ENCODE peak calls at places on chromosomes 5 and 9, in four cellular contexts. K, V, G and F are unnamed samples.

GRCh38 chr9:115845648-115846312 is 307.8 kb upstream of the PAPPA start:
- DNase-seq in K (no peak), V (no peak), G (no peak), F (no peak)

GRCh38 chr5:350355-350754 is 28.8 kb downstream of the AHRR start:
- DNase-seq in K (no peak), V (peak), G (no peak), F (no peak)

GRCh38 chr5:134177197-134178171 is 734 bp upstream of the SKP1 start:
- DNase-seq in K (peak), V (no peak), G (no peak), F (no peak)

GRCh38 chr9:110900451-110900850 is 137.8 kb downstream of the LPAR1 start:
- DNase-seq in K (no peak), V (no peak), G (no peak), F (no peak)

GRCh38 chr5:65809817-65810531 is 88.0 kb downstream of the NLN start:
- DNase-seq in K (no peak), V (no peak), G (no peak), F (no peak)

GRCh38 chr5:1488882-1489680 is 34.7 kb downstream of the LPCAT1 start:
- DNase-seq in K (no peak), V (no peak), G (no peak), F (no peak)

GRCh38 chr5:89827960-89828359 is 581.6 kb downstream of the CETN3 start:
- DNase-seq in K (no peak), V (no peak), G (no peak), F (no peak)

GRCh38 chr5:34022131-34022705 is 14.4 kb upstream of the AMACR start:
- DNase-seq in K (no peak), V (no peak), G (no peak), F (no peak)

GRCh38 chr9:15999422-16000339 is 446.8 kb downstream of the CCDC171 start:
- DNase-seq in K (no peak), V (no peak), G (no peak), F (no peak)

GRCh38 chr9:121372563-121373400 is 2.7 kb upstream of the STOM start:
- DNase-seq in K (no peak), V (no peak), G (no peak), F (no peak)

GRCh38 chr9:5910413-5911057 is 19.8 kb downstream of the MLANA start:
- DNase-seq in K (no peak), V (no peak), G (no peak), F (no peak)

GRCh38 chr9:113598883-113599282 is 135.4 kb downstream of the RGS3 start:
- DNase-seq in K (no peak), V (no peak), G (no peak), F (no peak)

GRCh38 chr9:134287591-134288518 is 38.4 kb upstream of the RXRA start:
- DNase-seq in K (no peak), V (no peak), G (no peak), F (peak)

GRCh38 chr5:112691758-112692157 is 45.9 kb upstream of the APC start:
- DNase-seq in K (no peak), V (peak), G (no peak), F (no peak)

GRCh38 chr9:100700689-100701318 is 122.9 kb downstream of the CAVIN4 start:
- DNase-seq in K (peak), V (peak), G (no peak), F (no peak)

GRCh38 chr9:73118898-73119554 is 32.6 kb upstream of the ANXA1 start:
- DNase-seq in K (no peak), V (no peak), G (no peak), F (no peak)

GRCh38 chr5:43219120-43219519 is 27.1 kb downstream of the NIM1K start:
- DNase-seq in K (no peak), V (no peak), G (no peak), F (no peak)

GRCh38 chr9:27247756-27248155 is 49.2 kb downstream of the EQTN start:
- DNase-seq in K (peak), V (peak), G (peak), F (peak)

GRCh38 chr5:206406-206805 is 11.5 kb downstream of the CCDC127 start:
- DNase-seq in K (no peak), V (no peak), G (no peak), F (no peak)

GRCh38 chr9:107727113-107727780 is 237.7 kb upstream of the KLF4 start:
- DNase-seq in K (no peak), V (no peak), G (no peak), F (no peak)

GRCh38 chr9:31608881-31609280 is 775.6 kb upstream of the ACO1 start:
- DNase-seq in K (no peak), V (no peak), G (no peak), F (no peak)

GRCh38 chr9:128702949-128703615 is 779 bp downstream of the PKN3 start:
- DNase-seq in K (peak), V (peak), G (no peak), F (peak)

GRCh38 chr5:112738180-112738560 is 485 bp downstream of the APC start:
- DNase-seq in K (no peak), V (no peak), G (no peak), F (peak)

GRCh38 chr9:26462213-26462612 is 430.4 kb downstream of the CAAP1 start:
- DNase-seq in K (peak), V (no peak), G (no peak), F (no peak)

GRCh38 chr9:96015876-96016686 is 140.6 kb downstream of the ERCC6L2 start:
- DNase-seq in K (no peak), V (no peak), G (no peak), F (no peak)

GRCh38 chr5:90628492-90628891 is 69.9 kb downstream of the ADGRV1 start:
- DNase-seq in K (no peak), V (no peak), G (no peak), F (no peak)

GRCh38 chr9:6006968-6007769 is 8.3 kb downstream of the RANBP6 start:
- DNase-seq in K (peak), V (peak), G (peak), F (peak)

GRCh38 chr5:956178-956761 is 52.3 kb upstream of the NKD2 start:
- DNase-seq in K (no peak), V (no peak), G (peak), F (no peak)

GRCh38 chr5:80206282-80206681 is 49.6 kb downstream of the SERINC5 start:
- DNase-seq in K (no peak), V (no peak), G (no peak), F (no peak)

GRCh38 chr5:759111-759741 is 25.3 kb downstream of the ZDHHC11B start:
- DNase-seq in K (no peak), V (no peak), G (peak), F (no peak)

GRCh38 chr5:139847790-139848507 is 52.3 kb downstream of the PSD2 start:
- DNase-seq in K (peak), V (peak), G (peak), F (peak)

GRCh38 chr9:137820161-137820855 is 57.3 kb upstream of the CACNA1B start:
- DNase-seq in K (no peak), V (no peak), G (no peak), F (no peak)

GRCh38 chr9:98173181-98173580 is 19.3 kb downstream of the CORO2A start:
- DNase-seq in K (no peak), V (no peak), G (no peak), F (no peak)

GRCh38 chr9:38047301-38048251 is 21.5 kb downstream of the SHB start:
- DNase-seq in K (peak), V (peak), G (no peak), F (no peak)

GRCh38 chr9:129316281-129317030 is 138.4 kb upstream of the IER5L start:
- DNase-seq in K (no peak), V (no peak), G (peak), F (no peak)

GRCh38 chr5:53246042-53246836 is 136.7 kb upstream of the MOCS2 start:
- DNase-seq in K (no peak), V (no peak), G (no peak), F (no peak)

GRCh38 chr5:80186634-80187033 is 69.2 kb downstream of the SERINC5 start:
- DNase-seq in K (no peak), V (no peak), G (no peak), F (no peak)

GRCh38 chr9:98107926-98108325 is 11.1 kb downstream of the TRIM14 start:
- DNase-seq in K (no peak), V (no peak), G (no peak), F (no peak)

GRCh38 chr9:136213733-136214132 is 8.8 kb upstream of the LHX3 start:
- DNase-seq in K (no peak), V (no peak), G (no peak), F (no peak)

GRCh38 chr9:106075991-106076390 is 381.6 kb downstream of the TMEM38B start:
- DNase-seq in K (no peak), V (no peak), G (no peak), F (no peak)
- TF ChIP-seq CTCF in K (no peak), V (no peak), G (no peak), F (no peak)

GRCh38 chr5:94335936-94336335 is 282.5 kb downstream of the KIAA0825 start:
- DNase-seq in K (no peak), V (no peak), G (no peak), F (no peak)
- TF ChIP-seq CTCF in K (no peak), V (no peak), G (no peak), F (no peak)

DNA sequence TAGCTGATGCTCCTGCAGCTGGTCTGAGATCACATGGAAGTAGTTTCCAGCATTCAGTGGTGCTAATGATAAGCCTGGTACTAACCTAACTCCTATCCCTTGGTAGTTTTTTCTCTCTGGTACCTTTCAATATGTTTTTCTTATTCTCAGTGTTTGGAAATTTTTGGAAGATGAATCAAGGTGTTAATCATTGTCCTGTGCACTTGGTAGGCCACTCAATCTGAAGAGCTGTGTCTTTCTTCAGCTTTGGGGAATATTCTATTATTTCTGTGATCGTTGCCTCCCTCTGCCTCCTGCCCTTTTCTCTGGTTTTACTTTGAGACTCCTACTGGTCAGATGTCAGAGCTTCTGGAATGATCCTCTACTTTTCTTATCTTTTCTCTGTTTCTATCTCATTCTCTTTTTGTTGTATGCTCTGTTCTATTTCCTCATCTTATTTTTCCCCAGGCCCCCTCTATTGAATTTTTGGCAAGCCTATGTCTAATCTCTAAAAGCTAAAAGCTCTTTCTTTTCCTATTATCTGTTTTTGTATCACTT is 136.8 kb downstream of the APBA1 start:
- DNase-seq in K (no peak), V (no peak), G (no peak), F (no peak)
- TF ChIP-seq CTCF in K (no peak), V (no peak), G (no peak), F (no peak)

GRCh38 chr5:75260708-75261107 is 24.0 kb upstream of the ANKRD31 start:
- DNase-seq in K (no peak), V (no peak), G (no peak), F (no peak)

GRCh38 chr5:75262278-75262677 is 25.6 kb upstream of the ANKRD31 start:
- DNase-seq in K (no peak), V (no peak), G (no peak), F (no peak)

DNA sequence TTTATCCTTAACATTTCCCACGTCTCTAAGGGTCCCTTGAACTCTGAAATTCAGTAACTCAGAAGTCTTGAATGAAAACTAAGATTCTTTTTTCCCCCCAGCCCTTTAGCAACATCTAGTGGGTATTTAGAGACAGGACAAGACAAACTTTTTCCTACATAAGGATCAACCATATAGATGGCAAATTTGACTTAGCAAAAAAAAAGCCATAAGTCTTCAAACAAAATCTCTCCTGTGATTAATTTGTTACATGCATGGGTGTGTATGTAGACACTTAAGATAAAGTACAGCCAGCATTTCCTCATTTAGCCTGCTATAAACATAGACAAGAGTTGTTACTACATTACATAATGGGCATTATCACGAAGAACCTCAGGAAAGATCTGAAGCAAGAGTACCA is 29.1 kb upstream of the ANKRD31 start:
- DNase-seq in K (peak), V (no peak), G (no peak), F (no peak)
- TF ChIP-seq CTCF in K (peak), V (peak), G (peak), F (no peak)

GRCh38 chr5:72246239-72246580 is 73.8 kb downstream of the MRPS27 start:
- DNase-seq in K (peak), V (no peak), G (no peak), F (no peak)

GRCh38 chr5:72242796-72243475 is 77.1 kb downstream of the MRPS27 start:
- DNase-seq in K (no peak), V (no peak), G (no peak), F (peak)

GRCh38 chr5:72245517-72246238 is 74.4 kb downstream of the MRPS27 start:
- DNase-seq in K (peak), V (no peak), G (no peak), F (no peak)

GRCh38 chr5:72243706-72244105 is 76.3 kb downstream of the MRPS27 start:
- DNase-seq in K (no peak), V (no peak), G (no peak), F (no peak)

DNA sequence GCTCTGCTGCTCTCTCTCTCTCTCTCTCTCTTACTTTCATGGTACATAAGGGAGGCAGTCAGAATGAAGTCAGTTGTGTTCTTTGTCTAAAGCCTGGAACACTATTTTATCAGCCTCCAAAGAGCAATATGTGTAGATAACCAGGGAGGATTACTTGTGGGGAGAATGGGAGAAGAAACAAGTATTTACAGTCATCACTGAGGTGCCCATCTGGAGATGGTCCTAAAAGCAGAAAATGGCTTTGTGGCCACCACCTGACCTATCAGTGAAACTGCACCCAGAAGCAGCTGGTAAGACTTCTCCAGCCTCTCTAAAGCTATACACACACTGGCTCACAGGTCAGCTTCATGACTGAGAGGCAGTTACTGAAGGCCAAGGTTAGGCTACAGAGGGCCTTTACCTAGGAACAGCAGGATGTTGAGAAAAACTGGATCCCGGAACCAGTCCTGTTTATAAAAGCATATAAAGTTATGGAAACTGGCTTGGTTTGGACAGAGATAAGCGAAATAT is 75.1 kb downstream of the MRPS27 start:
- DNase-seq in K (peak), V (peak), G (no peak), F (peak)
- TF ChIP-seq CTCF in K (peak), V (no peak), G (peak), F (peak)

GRCh38 chr5:135729582-135729879 is 104.9 kb upstream of the SLC25A48 start:
- DNase-seq in K (no peak), V (no peak), G (no peak), F (no peak)
- TF ChIP-seq CTCF in K (no peak), V (no peak), G (peak), F (peak)